ENCODE peak calls at places on chromosomes 16 and 17, in eight cellular contexts. K is omental fat pad; F is NCI-H1092 treated with DMSO at 0.1 percent for 48 hours; G is HS-5; N is NCI-H510A; E is DMS79; B is fibroblast of the aortic adventitia; W is activated CD4-positive, alpha-beta T cell treated with anti-CD3 and anti-CD28 coated beads, Interleukin-2, amount 50 U/mL, for 24 hours. J is an unnamed sample.

GRCh38 chr17:70100983-70101382 is 26.0 kb downstream of the KCNJ16 start:
- DNase-seq in F (no peak), E (no peak), W (no peak), G (peak), K (no peak), N (no peak), B (peak), J (no peak)

GRCh38 chr17:66677201-66677981 is 157.5 kb upstream of the CACNG5 start:
- DNase-seq in K (no peak), F (no peak), W (peak), N (no peak), E (no peak), G (peak), B (peak), J (peak)

GRCh38 chr17:10072086-10072485 is 126.3 kb downstream of the GAS7 start:
- DNase-seq in N (no peak), G (no peak), W (no peak), K (no peak), F (no peak), B (no peak), E (no peak), J (no peak)

GRCh38 chr16:84874004-84874435 is 54.2 kb downstream of the CRISPLD2 start:
- DNase-seq in B (no peak), K (no peak), N (no peak), W (no peak), G (no peak), E (no peak), F (no peak), J (peak)

GRCh38 chr17:71402661-71403141 is 718.1 kb upstream of the SOX9 start:
- DNase-seq in B (no peak), F (peak), G (no peak), N (no peak), E (no peak), K (no peak), W (no peak), J (no peak)

GRCh38 chr17:37731056-37731455 is 13.8 kb downstream of the HNF1B start:
- DNase-seq in K (no peak), B (no peak), F (no peak), N (no peak), W (no peak), G (no peak), E (no peak), J (no peak)

GRCh38 chr16:85037050-85037410 is 9.4 kb downstream of the KIAA0513 start:
- DNase-seq in B (peak), E (no peak), K (peak), G (no peak), F (no peak), N (no peak), W (no peak), J (peak)

GRCh38 chr17:43444223-43445008 is 39.4 kb upstream of the DHX8 start:
- DNase-seq in B (no peak), G (no peak), W (no peak), E (no peak), N (no peak), F (no peak), K (no peak), J (peak)

GRCh38 chr16:31460582-31461002 is 1.3 kb downstream of the ARMC5 start:
- DNase-seq in N (no peak), E (peak), F (peak), B (peak), K (no peak), W (no peak), G (no peak), J (peak)

GRCh38 chr16:80198995-80199299 is 341.8 kb upstream of the DYNLRB2 start:
- DNase-seq in K (no peak), F (no peak), G (no peak), E (no peak), W (no peak), B (peak), N (no peak), J (no peak)

GRCh38 chr16:58462997-58463891 is 36.7 kb upstream of the NDRG4 start:
- DNase-seq in F (no peak), W (no peak), G (no peak), K (no peak), E (no peak), B (no peak), N (peak), J (peak)

GRCh38 chr17:1208966-1209365 is 29.2 kb upstream of the ABR start:
- DNase-seq in N (no peak), B (no peak), F (no peak), W (no peak), K (no peak), E (no peak), G (no peak), J (no peak)

GRCh38 chr16:87931504-87931903 is 4.8 kb downstream of the CA5A start:
- DNase-seq in G (no peak), E (no peak), K (no peak), N (no peak), W (no peak), F (no peak), B (no peak), J (no peak)

GRCh38 chr17:70171159-70171558 is 1.8 kb downstream of the KCNJ2 start:
- DNase-seq in K (no peak), E (no peak), B (no peak), W (no peak), N (peak), F (peak), G (no peak), J (no peak)

GRCh38 chr17:62704381-62704971 is 77.0 kb downstream of the MRC2 start:
- DNase-seq in F (no peak), W (no peak), K (no peak), B (peak), E (no peak), G (no peak), N (peak), J (peak)

GRCh38 chr16:68948230-68948910 is 105.0 kb downstream of the TANGO6 start:
- DNase-seq in G (no peak), W (no peak), B (peak), F (no peak), N (no peak), K (no peak), E (no peak), J (no peak)

GRCh38 chr17:78781339-78782304 is at the start of gene CYTH1:
- DNase-seq in K (no peak), F (no peak), W (no peak), N (no peak), E (no peak), B (peak), G (no peak), J (peak)

GRCh38 chr16:55495616-55496289 is 13.1 kb upstream of the LPCAT2 start:
- DNase-seq in G (no peak), B (peak), E (peak), F (peak), N (no peak), K (no peak), W (no peak), J (peak)

GRCh38 chr17:74119049-74119580 is 84.4 kb upstream of the RPL38 start:
- DNase-seq in W (no peak), N (no peak), G (no peak), K (no peak), F (no peak), B (no peak), E (no peak), J (no peak)

GRCh38 chr17:19336938-19337711 is 25.4 kb downstream of the B9D1 start:
- DNase-seq in F (no peak), N (no peak), W (no peak), E (no peak), K (no peak), G (no peak), B (no peak), J (no peak)

GRCh38 chr16:3195975-3196374 is 8.0 kb downstream of the OR1F1 start:
- DNase-seq in N (no peak), E (no peak), W (no peak), K (no peak), G (no peak), B (no peak), F (no peak), J (no peak)

GRCh38 chr16:56226187-56226586 is 34.9 kb downstream of the GNAO1 start:
- DNase-seq in G (no peak), N (no peak), W (no peak), F (no peak), B (peak), K (no peak), E (no peak), J (peak)

GRCh38 chr17:18261146-18261515 is 669 bp downstream of the MIEF2 start:
- DNase-seq in K (peak), F (no peak), G (no peak), W (no peak), B (peak), N (no peak), E (no peak), J (peak)

GRCh38 chr16:26070595-26071170 is 378.9 kb downstream of the HS3ST4 start:
- DNase-seq in N (no peak), W (no peak), E (no peak), B (no peak), K (no peak), F (no peak), G (no peak), J (no peak)

GRCh38 chr16:56252835-56253234 is 61.5 kb downstream of the GNAO1 start:
- DNase-seq in E (no peak), G (no peak), F (no peak), B (no peak), W (no peak), N (no peak), K (no peak), J (no peak)

GRCh38 chr17:50518265-50519023 is 10.2 kb downstream of the MYCBPAP start:
- DNase-seq in F (no peak), N (no peak), E (no peak), B (no peak), K (no peak), G (no peak), W (no peak), J (no peak)

GRCh38 chr16:85376292-85377095 is 236.6 kb upstream of the GSE1 start:
- DNase-seq in N (no peak), E (no peak), F (no peak), K (no peak), G (no peak), W (no peak), B (no peak), J (no peak)

GRCh38 chr17:27326051-27326450 is 32.1 kb downstream of the WSB1 start:
- DNase-seq in W (no peak), B (no peak), K (no peak), N (no peak), E (no peak), G (no peak), F (no peak), J (no peak)

GRCh38 chr17:71003736-71004135 is 834.4 kb downstream of the KCNJ2 start:
- DNase-seq in W (no peak), G (no peak), K (no peak), B (no peak), F (no peak), N (no peak), E (no peak), J (no peak)

GRCh38 chr17:18950944-18951905 is 740 bp upstream of the SLC5A10 start:
- DNase-seq in K (no peak), W (no peak), G (no peak), E (no peak), N (no peak), B (no peak), F (no peak), J (no peak)

GRCh38 chr16:4640572-4641305 is 16.1 kb downstream of the MGRN1 start:
- DNase-seq in F (no peak), E (no peak), W (no peak), B (no peak), K (no peak), N (no peak), G (no peak), J (no peak)

GRCh38 chr16:87028481-87029320 is 288.5 kb downstream of the C16orf95 start:
- DNase-seq in W (no peak), G (no peak), B (no peak), N (no peak), F (no peak), K (no peak), E (no peak), J (no peak)

GRCh38 chr17:58279016-58279671 is 1.6 kb downstream of the MPO start:
- DNase-seq in E (no peak), N (no peak), B (peak), W (no peak), F (no peak), G (no peak), K (no peak), J (no peak)

GRCh38 chr16:89376812-89377445 is 113.4 kb downstream of the ANKRD11 start:
- DNase-seq in N (no peak), E (no peak), F (no peak), G (no peak), B (no peak), K (no peak), W (no peak), J (no peak)

J was measured in adipocyte.